ENCODE peak calls at places on chromosomes 5 and 9, in seven cellular contexts. One of them, this sample, is unnamed.

GRCh38 chr9:134346151-134346550 is 19.9 kb downstream of the RXRA start:
- DNase-seq in ovary: no peak
- DNase-seq in T-helper 2 cell: no peak
- DNase-seq in mucosa of gallbladder: no peak
- DNase-seq in SJSA1: no peak
- DNase-seq in T47D: no peak
- DNase-seq in NCI-H1930: no peak
- DNase-seq in this sample: no peak

GRCh38 chr9:93187574-93187973 is 3.6 kb downstream of the WNK2 start:
- DNase-seq in ovary: no peak
- DNase-seq in T-helper 2 cell: no peak
- DNase-seq in mucosa of gallbladder: no peak
- DNase-seq in SJSA1: no peak
- DNase-seq in T47D: no peak
- DNase-seq in NCI-H1930: no peak
- DNase-seq in this sample: no peak

GRCh38 chr9:137454506-137455360 is 4.4 kb downstream of the NSMF start:
- DNase-seq in ovary: peak
- DNase-seq in T-helper 2 cell: no peak
- DNase-seq in mucosa of gallbladder: peak
- DNase-seq in SJSA1: no peak
- DNase-seq in T47D: no peak
- DNase-seq in NCI-H1930: no peak
- DNase-seq in this sample: no peak

GRCh38 chr5:76475358-76475757 is 72.3 kb downstream of the IQGAP2 start:
- DNase-seq in ovary: no peak
- DNase-seq in T-helper 2 cell: no peak
- DNase-seq in mucosa of gallbladder: no peak
- DNase-seq in SJSA1: no peak
- DNase-seq in T47D: no peak
- DNase-seq in NCI-H1930: no peak
- DNase-seq in this sample: no peak

GRCh38 chr5:15647251-15647650 is 147.3 kb downstream of the FBXL7 start:
- DNase-seq in ovary: no peak
- DNase-seq in T-helper 2 cell: no peak
- DNase-seq in mucosa of gallbladder: no peak
- DNase-seq in SJSA1: no peak
- DNase-seq in T47D: no peak
- DNase-seq in NCI-H1930: no peak
- DNase-seq in this sample: no peak

GRCh38 chr5:52632281-52632680 is 155.4 kb upstream of the ITGA1 start:
- DNase-seq in ovary: no peak
- DNase-seq in T-helper 2 cell: no peak
- DNase-seq in mucosa of gallbladder: no peak
- DNase-seq in SJSA1: no peak
- DNase-seq in T47D: no peak
- DNase-seq in NCI-H1930: no peak
- DNase-seq in this sample: no peak

GRCh38 chr9:76911971-76912370 is 6.1 kb upstream of the PRUNE2 start:
- DNase-seq in ovary: no peak
- DNase-seq in T-helper 2 cell: no peak
- DNase-seq in mucosa of gallbladder: no peak
- DNase-seq in SJSA1: no peak
- DNase-seq in T47D: no peak
- DNase-seq in NCI-H1930: no peak
- DNase-seq in this sample: no peak

GRCh38 chr9:96611302-96611701 is 8.3 kb downstream of the CDC14B start:
- DNase-seq in ovary: no peak
- DNase-seq in T-helper 2 cell: no peak
- DNase-seq in mucosa of gallbladder: no peak
- DNase-seq in SJSA1: no peak
- DNase-seq in T47D: no peak
- DNase-seq in NCI-H1930: no peak
- DNase-seq in this sample: no peak

GRCh38 chr9:96565684-96566360 is 53.8 kb downstream of the CDC14B start:
- DNase-seq in ovary: no peak
- DNase-seq in T-helper 2 cell: no peak
- DNase-seq in mucosa of gallbladder: no peak
- DNase-seq in SJSA1: no peak
- DNase-seq in T47D: no peak
- DNase-seq in NCI-H1930: no peak
- DNase-seq in this sample: no peak

This sample was measured in cerebellar nuclear complex.